ENCODE peak calls at places on chromosomes 2 and 18, in six cellular contexts. One of them, this sample, is unnamed.

GRCh38 chr2:11837875-11838734 is 91.7 kb downstream of the LPIN1 start:
- DNase-seq in body of pancreas: no peak
- DNase-seq in AG09309: no peak
- DNase-seq in cardiac muscle cell: no peak
- DNase-seq in K562: no peak
- DNase-seq in ovary: no peak
- DNase-seq in this sample: no peak

GRCh38 chr2:225615514-225615913 is 216.0 kb downstream of the NYAP2 start:
- DNase-seq in body of pancreas: no peak
- DNase-seq in AG09309: no peak
- DNase-seq in cardiac muscle cell: no peak
- DNase-seq in K562: no peak
- DNase-seq in ovary: no peak
- DNase-seq in this sample: no peak

GRCh38 chr2:204274991-204275390 is 270.3 kb upstream of the PARD3B start:
- DNase-seq in body of pancreas: no peak
- DNase-seq in AG09309: no peak
- DNase-seq in cardiac muscle cell: no peak
- DNase-seq in K562: no peak
- DNase-seq in ovary: no peak
- DNase-seq in this sample: no peak

GRCh38 chr2:172249986-172250385 is 147.3 kb upstream of the DLX2 start:
- DNase-seq in body of pancreas: no peak
- DNase-seq in AG09309: peak; percentile 52
- DNase-seq in cardiac muscle cell: peak; percentile 57
- DNase-seq in K562: no peak
- DNase-seq in ovary: no peak
- DNase-seq in this sample: no peak

GRCh38 chr2:150182564-150183249 is 304.8 kb downstream of the RND3 start:
- DNase-seq in body of pancreas: no peak
- DNase-seq in AG09309: no peak
- DNase-seq in cardiac muscle cell: no peak
- DNase-seq in K562: no peak
- DNase-seq in ovary: no peak
- DNase-seq in this sample: no peak

GRCh38 chr2:106944220-106944619 is 58.3 kb upstream of the ST6GAL2 start:
- DNase-seq in body of pancreas: no peak
- DNase-seq in AG09309: peak; percentile 40
- DNase-seq in cardiac muscle cell: peak; percentile 61
- DNase-seq in K562: no peak
- DNase-seq in ovary: no peak
- DNase-seq in this sample: no peak

GRCh38 chr18:59961086-59961485 is 61.3 kb downstream of the PMAIP1 start:
- DNase-seq in body of pancreas: peak; percentile 15
- DNase-seq in AG09309: no peak
- DNase-seq in cardiac muscle cell: no peak
- DNase-seq in K562: no peak
- DNase-seq in ovary: no peak
- DNase-seq in this sample: no peak

GRCh38 chr2:231483398-231484329 is 19.4 kb upstream of the NCL start:
- DNase-seq in body of pancreas: no peak
- DNase-seq in AG09309: no peak
- DNase-seq in cardiac muscle cell: peak; percentile 60
- DNase-seq in K562: no peak
- DNase-seq in ovary: peak; percentile 35
- DNase-seq in this sample: no peak

GRCh38 chr2:84486436-84487115 is 27.5 kb upstream of the SUCLG1 start:
- DNase-seq in body of pancreas: peak; percentile 88
- DNase-seq in AG09309: no peak
- DNase-seq in cardiac muscle cell: peak; percentile 94
- DNase-seq in K562: no peak
- DNase-seq in ovary: no peak
- DNase-seq in this sample: no peak

GRCh38 chr18:58605027-58606020 is 23.6 kb downstream of the ALPK2 start:
- DNase-seq in body of pancreas: no peak
- DNase-seq in AG09309: no peak
- DNase-seq in cardiac muscle cell: peak; percentile 72
- DNase-seq in K562: no peak
- DNase-seq in ovary: no peak
- DNase-seq in this sample: no peak

GRCh38 chr2:10170256-10170655 is 47.7 kb downstream of the RRM2 start:
- DNase-seq in body of pancreas: no peak
- DNase-seq in AG09309: no peak
- DNase-seq in cardiac muscle cell: peak; percentile 41
- DNase-seq in K562: no peak
- DNase-seq in ovary: peak; percentile 52
- DNase-seq in this sample: no peak

DNA sequence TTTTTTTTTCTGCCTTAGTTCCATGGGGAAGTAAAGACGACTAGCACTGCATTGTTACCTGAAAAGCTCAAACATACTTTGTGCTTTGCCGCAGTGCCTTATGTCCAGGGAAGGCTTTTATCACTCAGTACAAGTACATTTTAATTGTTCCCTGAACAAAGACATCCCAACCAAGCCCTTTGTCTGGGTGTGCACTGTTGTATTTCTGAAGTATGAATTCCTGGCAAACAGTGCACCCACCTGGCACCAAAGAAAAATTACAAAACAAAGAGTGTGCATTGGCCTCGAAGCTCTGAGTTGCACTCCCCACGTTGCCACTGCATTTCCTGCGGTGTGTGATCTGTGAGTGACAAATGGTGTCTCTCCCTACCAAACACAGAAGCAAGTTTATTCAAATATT is 858.5 kb upstream of the PIK3C3 start:
- DNase-seq in body of pancreas: no peak
- DNase-seq in AG09309: no peak
- DNase-seq in cardiac muscle cell: peak; percentile 67
- DNase-seq in K562: no peak
- DNase-seq in ovary: no peak
- DNase-seq in this sample: no peak
- TF ChIP-seq CTCF in body of pancreas: peak; percentile 3
- TF ChIP-seq CTCF in AG09309: no peak
- TF ChIP-seq CTCF in cardiac muscle cell: peak; percentile 37
- TF ChIP-seq CTCF in K562: no peak
- TF ChIP-seq CTCF in ovary: no peak
- TF ChIP-seq CTCF in this sample: peak; percentile 28

GRCh38 chr2:43239981-43240761 is 13.8 kb upstream of the ZFP36L2 start:
- DNase-seq in body of pancreas: no peak
- DNase-seq in AG09309: no peak
- DNase-seq in cardiac muscle cell: no peak
- DNase-seq in K562: peak; percentile 22
- DNase-seq in ovary: no peak
- DNase-seq in this sample: no peak
- TF ChIP-seq CTCF in body of pancreas: peak; percentile 6
- TF ChIP-seq CTCF in AG09309: peak; percentile 20
- TF ChIP-seq CTCF in cardiac muscle cell: peak; percentile 12
- TF ChIP-seq CTCF in K562: peak; percentile 47
- TF ChIP-seq CTCF in ovary: no peak
- TF ChIP-seq CTCF in this sample: no peak

DNA sequence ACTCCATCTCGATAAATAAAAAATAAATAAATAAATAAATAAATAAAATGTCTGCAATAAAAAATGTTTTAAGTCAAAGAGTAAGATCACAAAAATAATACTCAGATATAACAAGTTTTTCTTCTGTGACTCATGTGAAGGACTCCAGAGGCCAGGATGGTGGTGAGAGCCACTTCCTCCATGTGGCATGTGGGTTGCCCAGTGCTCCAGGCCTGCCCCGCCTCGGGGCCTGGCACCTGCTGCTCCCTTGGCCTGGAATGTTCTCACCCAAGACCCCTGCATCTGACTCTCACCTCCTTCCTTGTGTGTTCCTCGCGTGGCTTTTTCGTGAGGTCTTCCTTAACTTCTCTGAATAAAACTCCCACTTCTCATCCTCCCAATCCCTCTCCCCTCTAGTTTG is 77.4 kb upstream of the LDLRAD4 start:
- DNase-seq in body of pancreas: no peak
- DNase-seq in AG09309: no peak
- DNase-seq in cardiac muscle cell: no peak
- DNase-seq in K562: no peak
- DNase-seq in ovary: no peak
- DNase-seq in this sample: no peak
- TF ChIP-seq CTCF in body of pancreas: no peak
- TF ChIP-seq CTCF in AG09309: no peak
- TF ChIP-seq CTCF in cardiac muscle cell: no peak
- TF ChIP-seq CTCF in K562: no peak
- TF ChIP-seq CTCF in ovary: no peak
- TF ChIP-seq CTCF in this sample: no peak

DNA sequence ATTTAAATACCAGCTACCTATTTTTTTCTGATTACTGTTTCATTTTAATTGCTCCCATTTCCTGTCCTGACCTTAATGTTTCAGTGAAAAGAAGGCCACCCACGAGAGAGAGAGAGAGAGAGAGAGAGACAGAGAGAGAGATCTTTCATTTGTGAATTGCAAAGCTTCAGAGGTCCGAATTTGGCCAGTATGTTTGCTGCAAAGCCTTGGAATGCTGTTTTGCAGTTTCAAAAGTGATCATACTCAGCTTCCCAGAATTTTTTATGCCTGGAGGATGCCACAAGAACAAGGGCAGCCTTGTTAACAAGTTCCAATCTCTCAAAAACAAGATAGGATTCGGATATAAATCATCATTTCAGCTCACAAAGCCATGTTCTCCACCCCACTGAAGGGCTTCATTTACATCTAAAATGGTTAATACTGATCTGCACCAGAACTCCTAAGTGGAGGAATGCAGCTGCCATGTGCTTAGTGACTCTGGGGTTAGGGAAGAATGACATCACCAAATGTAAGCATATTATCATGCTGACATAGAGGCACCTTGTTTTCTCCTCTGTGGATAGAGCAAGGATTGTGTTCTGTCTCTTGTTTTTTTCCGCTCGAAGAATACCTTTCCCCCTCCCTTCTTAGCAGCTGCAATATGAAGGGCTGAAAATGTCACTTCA is 478.4 kb downstream of the ARHGAP15 start:
- DNase-seq in body of pancreas: no peak
- DNase-seq in AG09309: no peak
- DNase-seq in cardiac muscle cell: peak; percentile 30
- DNase-seq in K562: no peak
- DNase-seq in ovary: no peak
- DNase-seq in this sample: no peak
- TF ChIP-seq CTCF in body of pancreas: no peak
- TF ChIP-seq CTCF in AG09309: no peak
- TF ChIP-seq CTCF in cardiac muscle cell: no peak
- TF ChIP-seq CTCF in K562: no peak
- TF ChIP-seq CTCF in ovary: no peak
- TF ChIP-seq CTCF in this sample: no peak

DNA sequence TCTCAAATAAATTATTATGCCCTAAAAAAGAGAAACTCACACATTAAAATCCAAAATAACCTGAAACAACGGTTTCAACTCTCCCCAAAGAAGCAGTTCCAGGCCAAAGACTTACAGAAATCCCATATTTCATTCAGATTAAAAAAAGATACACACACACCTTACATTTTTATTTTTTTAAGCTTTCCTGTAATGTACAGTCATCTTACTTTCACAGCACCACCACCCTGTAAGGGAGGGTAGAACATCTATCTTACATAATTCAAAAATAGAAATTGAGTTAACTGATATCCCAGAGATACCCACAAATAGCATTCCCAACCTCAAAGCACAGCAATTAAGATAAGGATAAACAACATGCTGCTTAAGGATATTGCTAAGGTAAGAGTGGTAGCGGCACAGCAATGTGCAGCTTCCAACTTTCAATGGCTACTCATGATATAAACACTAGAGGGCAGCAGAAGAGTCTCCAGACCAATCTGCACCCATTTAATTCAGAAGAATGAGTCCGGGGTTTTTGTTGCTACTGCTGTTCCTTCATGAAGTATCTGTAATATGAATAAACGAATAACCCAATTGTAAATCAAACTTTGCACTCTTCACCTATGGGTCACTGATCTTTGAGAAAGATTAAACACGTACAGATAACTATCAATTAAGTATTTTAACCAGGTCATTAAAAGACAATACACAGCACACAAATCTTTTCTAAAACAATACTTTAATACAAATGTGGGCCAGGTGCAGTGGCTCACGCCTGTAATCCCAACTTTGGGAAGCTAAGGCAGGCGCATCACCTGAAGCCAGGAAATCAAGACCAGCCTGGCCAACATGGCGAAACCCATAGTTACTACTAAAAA is 11.3 kb downstream of the GFPT1 start:
- DNase-seq in body of pancreas: peak; percentile 38
- DNase-seq in AG09309: no peak
- DNase-seq in cardiac muscle cell: peak; percentile 58
- DNase-seq in K562: peak; percentile 39
- DNase-seq in ovary: no peak
- DNase-seq in this sample: no peak
- TF ChIP-seq CTCF in body of pancreas: peak; percentile 60
- TF ChIP-seq CTCF in AG09309: peak; percentile 52
- TF ChIP-seq CTCF in cardiac muscle cell: peak; percentile 58
- TF ChIP-seq CTCF in K562: peak; percentile 75
- TF ChIP-seq CTCF in ovary: no peak
- TF ChIP-seq CTCF in this sample: peak; percentile 72

DNA sequence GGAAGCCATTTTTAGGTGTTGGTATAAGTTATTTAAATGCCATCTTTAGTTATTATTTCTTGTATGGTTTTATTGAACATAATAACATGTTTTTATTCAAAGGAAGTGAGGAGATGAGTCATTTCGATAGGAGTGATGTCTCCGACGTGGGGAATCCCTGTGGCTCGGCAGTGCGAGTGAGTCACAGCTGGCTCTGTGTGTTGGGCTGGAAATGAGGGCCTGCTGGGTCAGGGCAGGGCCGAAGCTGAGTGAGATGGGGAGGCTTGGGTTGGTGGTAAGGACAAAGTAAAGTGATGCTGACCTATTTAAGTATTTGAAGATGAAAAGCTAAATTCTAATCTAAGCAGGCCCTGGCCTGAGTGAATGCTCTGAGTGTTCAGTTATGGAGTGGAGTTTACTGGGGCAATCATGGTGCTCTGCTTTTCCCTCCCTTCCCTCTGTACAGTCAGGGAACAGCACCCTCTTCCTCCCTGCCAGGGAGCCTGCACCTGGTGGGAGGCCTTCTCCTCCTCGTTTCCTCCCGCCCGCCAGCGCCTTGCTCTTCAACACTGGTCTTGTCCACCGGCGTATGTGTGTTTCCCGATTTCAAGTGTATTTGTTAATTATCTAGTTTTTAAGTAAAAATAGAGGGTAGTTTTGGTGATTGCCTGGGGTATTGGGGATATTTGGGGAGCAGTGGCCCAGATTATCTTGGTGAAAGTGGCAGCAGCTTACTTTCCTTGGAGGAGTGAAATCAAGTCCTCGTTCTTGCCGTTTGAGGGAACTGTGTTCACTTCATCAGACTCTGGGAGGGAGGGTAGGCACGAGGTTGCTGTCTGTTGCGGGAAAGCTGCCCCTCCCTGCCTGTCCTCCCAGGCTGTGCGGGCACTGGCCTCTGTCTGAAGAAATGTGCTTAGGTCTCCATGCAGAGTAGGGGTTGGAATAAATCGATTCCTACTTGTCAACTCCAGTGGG is 157.0 kb downstream of the LDLRAD4 start:
- DNase-seq in body of pancreas: peak; percentile 67
- DNase-seq in AG09309: peak; percentile 59
- DNase-seq in cardiac muscle cell: peak; percentile 88
- DNase-seq in K562: no peak
- DNase-seq in ovary: no peak
- DNase-seq in this sample: no peak
- TF ChIP-seq CTCF in body of pancreas: no peak
- TF ChIP-seq CTCF in AG09309: peak; percentile 14
- TF ChIP-seq CTCF in cardiac muscle cell: peak; percentile 16
- TF ChIP-seq CTCF in K562: no peak
- TF ChIP-seq CTCF in ovary: no peak
- TF ChIP-seq CTCF in this sample: no peak